ENCODE peak calls at places on chromosomes 5 and 9, in eight cellular contexts. U is adrenal gland, P is H1, S is lower leg skin, K is Caco-2, D is IMR-90, X is omental fat pad, J is uterus. Z is an unnamed sample.

GRCh38 chr9:131804826-131805225 is 65.0 kb upstream of the RAPGEF1 start:
- DNase-seq in U (no peak), P (no peak), S (no peak), K (no peak), D (no peak), X (no peak), J (no peak), Z (no peak)

GRCh38 chr9:3240651-3241268 is 285.0 kb downstream of the RFX3 start:
- DNase-seq in U (peak), P (peak), S (no peak), K (peak), D (peak), X (peak), J (peak), Z (peak)

GRCh38 chr5:132074772-132075718 is 1.5 kb downstream of the CSF2 start:
- DNase-seq in U (no peak), P (no peak), S (no peak), K (no peak), D (no peak), X (no peak), J (no peak), Z (no peak)

GRCh38 chr9:112631313-112631712 is 86.6 kb downstream of the INIP start:
- DNase-seq in U (no peak), P (no peak), S (no peak), K (peak), D (no peak), X (no peak), J (no peak), Z (no peak)

GRCh38 chr5:98428806-98429205 is 344.7 kb upstream of the RGMB start:
- DNase-seq in U (peak), P (no peak), S (no peak), K (no peak), D (peak), X (no peak), J (no peak), Z (no peak)

GRCh38 chr5:37767961-37768360 is 71.9 kb downstream of the GDNF start:
- DNase-seq in U (no peak), P (no peak), S (no peak), K (no peak), D (no peak), X (no peak), J (no peak), Z (no peak)

GRCh38 chr5:31866166-31866565 is 227.2 kb downstream of the PDZD2 start:
- DNase-seq in U (no peak), P (no peak), S (peak), K (no peak), D (no peak), X (no peak), J (no peak), Z (no peak)

GRCh38 chr9:31541626-31542025 is 842.8 kb upstream of the ACO1 start:
- DNase-seq in U (no peak), P (no peak), S (no peak), K (no peak), D (no peak), X (no peak), J (no peak), Z (no peak)

GRCh38 chr9:134570726-134571325 is 70.8 kb upstream of the COL5A1 start:
- DNase-seq in U (peak), P (peak), S (peak), K (no peak), D (no peak), X (no peak), J (peak), Z (no peak)

GRCh38 chr5:34499001-34499734 is 157.0 kb upstream of the RAI14 start:
- DNase-seq in U (no peak), P (no peak), S (no peak), K (no peak), D (peak), X (no peak), J (no peak), Z (no peak)

GRCh38 chr9:21836437-21837161 is 34.2 kb downstream of the MTAP start:
- DNase-seq in U (no peak), P (no peak), S (no peak), K (no peak), D (peak), X (no peak), J (no peak), Z (no peak)

GRCh38 chr9:88197016-88197415 is 58.7 kb upstream of the SPATA31C2 start:
- DNase-seq in U (peak), P (no peak), S (peak), K (no peak), D (peak), X (no peak), J (peak), Z (no peak)

GRCh38 chr5:72154076-72154756 is 46.9 kb downstream of the MAP1B start:
- DNase-seq in U (no peak), P (no peak), S (no peak), K (no peak), D (no peak), X (no peak), J (no peak), Z (no peak)

GRCh38 chr5:81303563-81303962 is 2.2 kb downstream of the ZCCHC9 start:
- DNase-seq in U (no peak), P (no peak), S (no peak), K (no peak), D (peak), X (no peak), J (no peak), Z (no peak)

GRCh38 chr5:158933494-158934318 is 166.0 kb downstream of the EBF1 start:
- DNase-seq in U (no peak), P (no peak), S (no peak), K (no peak), D (no peak), X (no peak), J (no peak), Z (no peak)

DNA sequence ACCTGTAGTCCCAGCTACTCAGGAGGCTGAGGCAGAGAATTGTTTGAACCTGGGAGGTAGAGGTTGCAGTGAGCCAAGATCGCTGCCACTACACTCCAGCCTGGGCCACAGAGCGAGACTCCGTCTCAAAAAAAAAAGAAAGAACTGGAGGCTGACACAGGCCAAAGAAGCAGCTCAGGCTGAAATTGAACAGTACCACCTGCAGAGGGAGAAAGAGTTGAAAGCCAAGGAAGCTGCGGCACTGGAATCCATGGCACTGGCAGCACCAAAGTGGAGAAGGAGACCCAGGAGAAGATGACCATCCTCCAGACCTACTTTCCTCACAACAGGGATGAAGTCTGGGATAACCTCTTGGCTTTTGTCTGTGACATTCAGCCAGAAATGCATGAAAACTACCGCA is 11.3 kb upstream of the TMEM141 start:
- DNase-seq in U (no peak), P (no peak), S (no peak), K (no peak), D (no peak), X (no peak), J (no peak), Z (no peak)
- TF ChIP-seq CTCF in U (no peak), P (no peak), S (no peak), K (no peak), D (no peak), X (no peak), J (no peak), Z (no peak)

DNA sequence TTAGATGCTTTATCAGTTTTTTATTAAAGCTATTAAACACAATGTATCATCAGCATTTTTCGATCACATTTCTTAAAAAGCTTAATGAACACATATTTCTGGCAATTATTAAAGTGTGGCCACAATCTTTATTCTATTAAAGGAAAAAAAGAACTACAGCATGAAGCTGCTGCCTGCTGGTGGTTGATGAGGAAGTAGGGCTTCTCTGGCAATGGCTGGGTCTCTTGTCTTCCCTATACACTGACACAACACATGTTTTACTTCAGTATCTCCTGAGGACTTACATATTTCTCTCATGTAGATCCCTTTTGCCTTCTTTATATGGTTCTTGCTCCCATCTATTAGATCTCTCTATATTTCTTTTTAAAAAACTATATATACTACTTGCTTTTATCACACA is 590.7 kb downstream of the RAB3C start:
- DNase-seq in U (no peak), P (no peak), S (no peak), K (no peak), D (peak), X (no peak), J (no peak), Z (no peak)
- TF ChIP-seq CTCF in U (no peak), P (no peak), S (no peak), K (no peak), D (peak), X (no peak), J (no peak), Z (no peak)

DNA sequence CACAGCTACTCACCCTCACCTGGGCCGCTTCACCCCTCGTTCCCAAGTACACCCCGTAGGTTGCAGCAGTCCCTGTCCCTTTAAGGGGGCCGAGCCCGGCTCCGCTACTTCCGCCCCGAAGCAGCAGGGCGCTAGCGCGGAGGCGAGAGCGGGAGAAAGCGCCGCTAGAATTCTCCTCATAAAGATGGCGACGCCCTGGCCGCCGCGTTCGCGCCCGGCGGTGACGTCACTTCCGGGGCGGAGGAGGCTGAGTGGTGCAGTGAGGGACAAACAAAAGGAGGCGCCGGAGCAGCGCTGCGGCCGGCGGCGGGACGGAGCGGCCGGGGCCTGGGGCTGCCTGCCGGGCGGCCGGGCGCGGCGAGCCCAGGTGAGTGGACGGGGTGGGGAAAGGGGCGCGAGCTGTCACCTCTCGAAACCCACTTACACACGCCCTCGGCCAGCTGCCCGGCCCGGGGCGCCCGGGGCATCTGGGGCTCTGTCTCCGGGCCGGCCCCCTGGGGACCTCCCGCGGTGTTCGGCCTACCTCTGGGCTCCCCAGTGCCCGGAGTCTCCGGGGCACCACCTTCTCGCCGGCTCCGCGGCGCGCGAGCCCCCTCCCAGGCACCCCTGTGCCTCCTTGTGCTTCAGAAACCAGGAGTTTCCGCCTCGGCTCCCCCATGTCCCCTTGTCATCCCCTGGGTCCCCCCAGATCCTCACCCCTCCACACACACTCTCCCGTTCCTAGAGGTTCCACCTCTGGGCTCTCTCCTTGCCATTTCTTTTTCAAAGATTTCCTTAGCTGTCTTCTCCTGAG is at the start of the genes KYAT1 and LRRC8A:
- DNase-seq in U (peak), P (peak), S (peak), K (peak), D (peak), X (peak), J (peak), Z (peak)
- TF ChIP-seq CTCF in U (no peak), P (no peak), S (no peak), K (peak), D (peak), X (no peak), J (peak), Z (no peak)

DNA sequence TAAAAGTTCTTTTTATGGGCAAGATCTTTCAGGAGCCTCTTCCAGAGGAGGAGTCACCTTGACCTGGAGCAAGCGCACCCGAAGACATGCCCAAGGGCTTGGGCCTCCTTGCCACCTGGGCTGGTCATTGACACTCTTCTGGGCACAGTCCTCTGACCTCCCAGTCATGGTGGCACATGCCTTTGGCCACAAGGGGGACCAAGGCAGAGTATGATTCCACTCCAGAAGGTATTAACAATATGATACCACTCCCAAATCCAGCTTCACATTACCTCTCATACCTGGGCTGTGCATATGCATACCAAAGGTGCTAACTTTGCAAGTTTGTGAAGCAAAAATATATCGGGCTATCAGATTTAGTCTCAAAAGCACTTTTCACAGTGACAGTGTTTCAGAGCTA is 84.6 kb downstream of the MAST4 start:
- DNase-seq in U (no peak), P (no peak), S (no peak), K (no peak), D (no peak), X (no peak), J (no peak), Z (no peak)
- TF ChIP-seq CTCF in U (peak), P (peak), S (no peak), K (no peak), D (no peak), X (no peak), J (no peak), Z (peak)

Z was measured in glutamatergic neuron.